ENCODE peak calls at places on chromosome 18, in four cellular contexts. R is small intestine, H is spleen, F is HS-27A. S is an unnamed sample.

GRCh38 chr18:10444314-10445006 is 10.0 kb upstream of the APCDD1 start:
- DNase-seq in F (no peak), H (no peak), R (no peak), S (no peak)

GRCh38 chr18:9724797-9725196 is 16.7 kb downstream of the RAB31 start:
- DNase-seq in H (no peak), F (no peak), R (no peak), S (no peak)

GRCh38 chr18:45860971-45861370 is 35.5 kb downstream of the SIGLEC15 start:
- DNase-seq in F (no peak), R (no peak), H (no peak), S (no peak)

GRCh38 chr18:47618758-47619157 is 311.7 kb downstream of the SMAD2 start:
- DNase-seq in F (no peak), R (no peak), H (no peak), S (no peak)

GRCh38 chr18:6411367-6411766 is 3.3 kb downstream of the L3MBTL4 start:
- DNase-seq in F (no peak), R (no peak), H (no peak), S (no peak)

GRCh38 chr18:49920731-49921130 is 107.4 kb upstream of the ACAA2 start:
- DNase-seq in F (no peak), R (no peak), H (no peak), S (no peak)

GRCh38 chr18:9210996-9211395 is 74.4 kb downstream of the ANKRD12 start:
- DNase-seq in F (no peak), R (no peak), H (no peak), S (no peak)

GRCh38 chr18:74082476-74083070 is 65.1 kb downstream of the FBXO15 start:
- DNase-seq in R (peak), H (peak), F (no peak), S (peak)

GRCh38 chr18:46220116-46220515 is 115.9 kb downstream of the HAUS1 start:
- DNase-seq in R (no peak), F (no peak), H (no peak), S (no peak)

GRCh38 chr18:49980869-49981268 is 167.5 kb upstream of the ACAA2 start:
- DNase-seq in F (no peak), R (no peak), H (no peak), S (no peak)

GRCh38 chr18:42781298-42781815 is 334.1 kb downstream of the RIT2 start:
- DNase-seq in R (no peak), H (no peak), F (no peak), S (no peak)

GRCh38 chr18:75827781-75828274 is 400.3 kb upstream of the SMIM21 start:
- DNase-seq in H (no peak), R (no peak), F (no peak), S (no peak)

GRCh38 chr18:36633961-36634412 is 194.8 kb downstream of the TPGS2 start:
- DNase-seq in R (no peak), H (no peak), F (no peak), S (no peak)

GRCh38 chr18:73366713-73367112 is 498.9 kb upstream of the NETO1 start:
- DNase-seq in R (no peak), F (no peak), H (no peak), S (no peak)

GRCh38 chr18:12312936-12313335 is 4.9 kb downstream of the TUBB6 start:
- DNase-seq in R (no peak), F (no peak), H (no peak), S (no peak)

GRCh38 chr18:56799756-56800155 is 148.6 kb downstream of the WDR7 start:
- DNase-seq in R (no peak), H (no peak), F (no peak), S (no peak)

GRCh38 chr18:49207373-49207772 is 253.1 kb downstream of the DYM start:
- DNase-seq in R (no peak), F (no peak), H (no peak), S (no peak)